ENCODE peak calls at places on chromosomes 5 and 9, in four cellular contexts. E, Q, Y and L are unnamed samples.

GRCh38 chr9:123611228-123611627 is 255.2 kb downstream of the CRB2 start:
- DNase-seq in E (peak; percentile 8), Q (no peak), Y (no peak), L (no peak)

GRCh38 chr9:103530934-103531333 is 535.8 kb downstream of the CYLC2 start:
- DNase-seq in E (no peak), Y (no peak), Q (no peak), L (no peak)

GRCh38 chr5:103410174-103410573 is 151.6 kb downstream of the MACIR start:
- DNase-seq in E (no peak), Y (no peak), Q (no peak), L (no peak)

GRCh38 chr5:16935271-16936149 is 578 bp downstream of the MYO10 start:
- DNase-seq in E (peak; percentile 73), Q (peak; percentile 33), Y (peak; percentile 75), L (peak; percentile 42)

GRCh38 chr9:2838984-2839367 is 4.9 kb downstream of the PUM3 start:
- DNase-seq in Y (no peak), Q (no peak), E (no peak), L (no peak)

GRCh38 chr5:60497706-60498500 is 202.1 kb downstream of the DEPDC1B start:
- DNase-seq in Y (no peak), Q (no peak), E (no peak), L (no peak)

GRCh38 chr5:167587768-167588167 is 703.7 kb upstream of the WWC1 start:
- DNase-seq in Q (peak; percentile 5), E (no peak), Y (no peak), L (no peak)

GRCh38 chr5:139642213-139642612 is 5.9 kb upstream of the CXXC5 start:
- DNase-seq in Q (no peak), E (no peak), Y (peak; percentile 45), L (no peak)

GRCh38 chr9:4228606-4229005 is 71.3 kb downstream of the GLIS3 start:
- DNase-seq in Y (no peak), E (peak; percentile 25), Q (no peak), L (no peak)

GRCh38 chr9:113632776-113633590 is 169.5 kb downstream of the RGS3 start:
- DNase-seq in E (no peak), Q (no peak), Y (peak; percentile 36), L (no peak)

GRCh38 chr9:99634185-99634584 is 187.5 kb upstream of the NR4A3 start:
- DNase-seq in E (no peak), Y (no peak), Q (no peak), L (no peak)

GRCh38 chr5:123434796-123435195 is 11.6 kb upstream of the CEP120 start:
- DNase-seq in Y (no peak), E (no peak), Q (no peak), L (no peak)

GRCh38 chr5:75701856-75702255 is 15.4 kb downstream of the POC5 start:
- DNase-seq in Y (no peak), E (no peak), Q (no peak), L (no peak)

GRCh38 chr9:118170032-118170955 is 466.1 kb downstream of the TLR4 start:
- DNase-seq in Q (peak; percentile 60), Y (no peak), E (peak; percentile 42), L (peak; percentile 6)

GRCh38 chr5:95283022-95283615 is 1.8 kb downstream of the MCTP1 start:
- DNase-seq in Y (no peak), E (peak; percentile 13), Q (no peak), L (no peak)

GRCh38 chr5:75536694-75537360 is 25.1 kb downstream of the POLK start:
- DNase-seq in E (no peak), Q (no peak), Y (no peak), L (no peak)

GRCh38 chr9:93471135-93471534 is 17.8 kb upstream of the FAM120AOS start:
- DNase-seq in Q (no peak), Y (no peak), E (no peak), L (no peak)

GRCh38 chr5:176133289-176133870 is 104.8 kb upstream of the SIMC1 start:
- DNase-seq in Y (no peak), Q (no peak), E (no peak), L (no peak)

GRCh38 chr5:150289551-150290390 is at the start of gene CAMK2A:
- DNase-seq in Q (no peak), Y (no peak), E (no peak), L (no peak)

GRCh38 chr5:4362411-4362810 is 766.8 kb downstream of the IRX1 start:
- DNase-seq in Y (no peak), E (no peak), Q (no peak), L (no peak)

GRCh38 chr5:10448754-10449345 is 7.2 kb downstream of the ROPN1L start:
- DNase-seq in Y (no peak), E (no peak), Q (no peak), L (no peak)

GRCh38 chr9:107465467-107466451 is 23.8 kb downstream of the KLF4 start:
- DNase-seq in Q (no peak), E (peak; percentile 47), Y (peak; percentile 88), L (peak; percentile 57)

GRCh38 chr5:14913141-14913540 is 41.6 kb upstream of the ANKH start:
- DNase-seq in E (no peak), Y (no peak), Q (no peak), L (no peak)

GRCh38 chr9:35415769-35416427 is 74.0 kb upstream of the RUSC2 start:
- DNase-seq in Q (no peak), E (no peak), Y (no peak), L (no peak)

GRCh38 chr9:125145425-125145824 is 2.1 kb upstream of the SCAI start:
- DNase-seq in Y (no peak), Q (no peak), E (no peak), L (no peak)

GRCh38 chr9:113988951-113989780 is 88.9 kb downstream of the AMBP start:
- DNase-seq in Y (peak; percentile 82), E (no peak), Q (no peak), L (no peak)

GRCh38 chr5:150438873-150439546 is 10.5 kb downstream of the RPS14 start:
- DNase-seq in Q (no peak), Y (no peak), E (no peak), L (no peak)

GRCh38 chr5:168796840-168797548 is 217.8 kb upstream of the PANK3 start:
- DNase-seq in Y (no peak), Q (no peak), E (no peak), L (no peak)

GRCh38 chr5:59799668-59800374 is 93.7 kb downstream of the PDE4D start:
- DNase-seq in Y (no peak), E (peak; percentile 82), Q (no peak), L (peak; percentile 42)

GRCh38 chr5:58460727-58461286 is 921 bp upstream of the PLK2 start:
- DNase-seq in Q (peak; percentile 84), E (peak; percentile 91), Y (peak; percentile 94), L (peak; percentile 90)

GRCh38 chr5:98588225-98588624 is 185.2 kb upstream of the RGMB start:
- DNase-seq in Y (no peak), Q (no peak), E (no peak), L (no peak)

GRCh38 chr5:98587166-98587565 is 186.3 kb upstream of the RGMB start:
- DNase-seq in Y (no peak), E (no peak), Q (no peak), L (no peak)

GRCh38 chr5:98585661-98586310 is 187.7 kb upstream of the RGMB start:
- DNase-seq in E (no peak), Q (no peak), Y (no peak), L (no peak)

GRCh38 chr5:98583572-98583971 is 189.9 kb upstream of the RGMB start:
- DNase-seq in E (no peak), Y (no peak), Q (no peak), L (no peak)

GRCh38 chr5:98586581-98586980 is 186.9 kb upstream of the RGMB start:
- DNase-seq in E (no peak), Y (no peak), Q (no peak), L (no peak)
- TF ChIP-seq POLR2AphosphoS5 in E (no peak), Y (no peak), Q (no peak), L (no peak)

GRCh38 chr5:158431369-158432029 is 572.6 kb upstream of the CLINT1 start:
- DNase-seq in E (no peak), Y (peak; percentile 71), Q (no peak), L (no peak)
- TF ChIP-seq POLR2AphosphoS5 in E (no peak), Y (peak; percentile 68), Q (no peak), L (peak; percentile 10)

GRCh38 chr9:129496187-129497063 is 124.5 kb downstream of the C9orf50 start:
- DNase-seq in E (peak; percentile 92), Q (peak; percentile 73), Y (peak; percentile 99), L (peak; percentile 94)

GRCh38 chr9:129493002-129493713 is 127.7 kb downstream of the C9orf50 start:
- DNase-seq in Q (no peak), Y (no peak), E (no peak), L (no peak)

GRCh38 chr9:129495422-129496186 is 125.3 kb downstream of the C9orf50 start:
- DNase-seq in E (peak; percentile 85), Y (peak; percentile 97), Q (peak; percentile 87), L (peak; percentile 93)

GRCh38 chr9:129493714-129494047 is 127.2 kb downstream of the C9orf50 start:
- DNase-seq in E (no peak), Q (no peak), Y (no peak), L (no peak)

DNA sequence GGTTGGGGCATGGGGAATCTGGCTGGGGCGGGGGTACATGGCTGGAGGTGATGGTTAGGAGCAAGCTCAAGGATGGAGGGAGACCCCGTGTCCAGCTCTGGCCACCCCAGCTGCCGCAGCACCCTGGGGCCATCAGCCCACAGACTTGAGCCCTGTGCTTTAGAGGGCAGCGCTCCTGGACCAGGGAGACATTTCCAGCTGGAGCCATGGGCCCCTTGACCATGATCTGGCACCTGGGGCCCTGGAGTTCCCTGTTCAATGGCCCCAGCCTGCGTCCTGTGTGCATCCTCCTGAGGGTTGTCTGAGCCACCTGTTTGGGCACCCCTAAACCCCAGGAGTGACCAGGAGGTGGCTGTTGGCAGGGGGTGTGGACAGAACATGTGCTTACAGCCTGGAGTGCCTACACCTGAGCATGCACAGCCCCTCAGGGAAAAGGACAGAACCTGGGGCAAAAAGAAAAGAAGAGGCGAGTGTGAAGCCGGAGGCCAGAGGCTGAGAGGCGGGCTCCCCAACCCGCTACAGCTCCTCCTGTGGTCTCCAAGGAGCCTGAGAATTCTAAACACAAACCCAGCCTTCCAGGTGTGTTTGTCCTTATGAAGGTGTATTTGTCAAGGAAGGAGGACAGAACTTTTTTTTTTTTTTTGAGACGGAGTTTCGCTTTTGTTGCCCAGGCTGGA is 126.7 kb downstream of the C9orf50 start:
- DNase-seq in E (no peak), Q (no peak), Y (no peak), L (peak; percentile 80)
- TF ChIP-seq POLR2AphosphoS5 in E (no peak), Q (no peak), Y (no peak), L (peak; percentile 81)

GRCh38 chr9:133133680-133134418 is 12.8 kb upstream of the RALGDS start:
- DNase-seq in Y (peak; percentile 96), Q (no peak), E (peak; percentile 98), L (peak; percentile 93)
- TF ChIP-seq POLR2AphosphoS5 in Y (peak; percentile 77), Q (no peak), E (peak; percentile 99), L (peak; percentile 92)

GRCh38 chr9:78280982-78281668 is 15.8 kb upstream of the PSAT1 start:
- DNase-seq in E (peak; percentile 38), Q (no peak), Y (peak; percentile 84), L (peak; percentile 41)
- TF ChIP-seq POLR2AphosphoS5 in E (no peak), Q (no peak), Y (peak; percentile 54), L (peak; percentile 10)

DNA sequence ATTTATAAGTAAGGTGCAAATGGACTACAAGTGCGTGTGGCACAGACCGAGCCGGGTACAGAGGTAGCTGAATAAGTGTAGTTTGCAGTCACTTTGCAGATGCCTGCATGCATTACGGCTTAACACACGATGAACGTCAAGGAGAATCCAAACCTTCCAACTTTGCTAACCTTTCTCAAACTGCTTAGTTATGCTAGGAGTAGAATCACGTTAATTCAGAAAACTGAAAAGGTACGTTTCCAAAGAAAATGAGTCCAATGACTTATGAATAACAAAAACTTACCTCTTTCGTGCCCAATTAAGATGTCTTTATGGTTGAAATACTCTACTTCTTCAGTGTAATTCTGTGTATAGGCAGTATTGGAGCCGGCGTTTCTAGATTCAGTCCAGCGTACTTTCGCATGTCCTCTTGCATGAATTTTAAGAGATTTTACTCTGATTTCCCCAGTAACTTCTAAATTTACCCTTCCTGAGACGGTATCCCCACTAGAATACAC is 539 bp downstream of the ARRDC3 start:
- DNase-seq in E (peak; percentile 71), Q (no peak), Y (no peak), L (peak; percentile 35)
- TF ChIP-seq POLR2AphosphoS5 in E (no peak), Q (peak; percentile 98), Y (no peak), L (peak; percentile 14)